ENCODE peak calls at places on chromosomes 3 and 15, in eight cellular contexts. V is colonic mucosa; C is amygdala; I is pons; U is activated CD8-positive, alpha-beta memory T cell treated with anti-CD3 and anti-CD28 coated beads, Interleukin-2, amount 50 U/mL, for 4 hours; P is stimulated activated CD4-positive, alpha-beta T cell treated with anti-CD3 and anti-CD28 coated beads, TNF-alpha, amount 100 ng/mL, for 4 hours; T is iris pigment epithelial cell; E is CD8-positive, alpha-beta memory T cell. Z is an unnamed sample.

GRCh38 chr15:77505556-77505955 is 84.9 kb downstream of the HMG20A start:
- DNase-seq in I (no peak), T (no peak), U (no peak), E (no peak), C (no peak), P (no peak), V (no peak), Z (no peak)

GRCh38 chr3:46717447-46718231 is at the start of gene PRSS50:
- DNase-seq in E (no peak), U (no peak), I (no peak), P (no peak), T (no peak), V (peak; percentile 12), C (no peak), Z (no peak)

GRCh38 chr3:55572816-55573215 is 85.7 kb upstream of the WNT5A start:
- DNase-seq in C (no peak), V (no peak), U (no peak), P (no peak), I (no peak), T (no peak), E (no peak), Z (no peak)

GRCh38 chr15:76338555-76339301 is 2.2 kb downstream of the ISL2 start:
- DNase-seq in C (no peak), T (no peak), E (no peak), I (no peak), V (no peak), U (no peak), P (no peak), Z (peak; percentile 51)

GRCh38 chr3:110650752-110651151 is 420.9 kb upstream of the NECTIN3 start:
- DNase-seq in T (peak; percentile 65), P (no peak), V (no peak), E (no peak), U (no peak), C (no peak), I (no peak), Z (no peak)

GRCh38 chr15:40115670-40116093 is 7.0 kb upstream of the BMF start:
- DNase-seq in V (no peak), I (peak; percentile 62), C (no peak), P (no peak), E (peak; percentile 57), U (no peak), T (no peak), Z (no peak)

GRCh38 chr3:88150371-88150770 is 612 bp downstream of the C3orf38 start:
- DNase-seq in E (no peak), C (no peak), U (no peak), I (peak; percentile 58), T (peak; percentile 18), V (no peak), P (no peak), Z (no peak)

GRCh38 chr3:60935709-60936108 is 315.5 kb downstream of the FHIT start:
- DNase-seq in C (no peak), P (no peak), I (no peak), V (no peak), U (no peak), E (no peak), T (peak; percentile 73), Z (peak; percentile 73)

GRCh38 chr3:129439381-129439816 is 349 bp downstream of the MBD4 start:
- DNase-seq in E (peak; percentile 68), T (peak; percentile 35), C (no peak), I (peak; percentile 36), U (peak; percentile 42), P (no peak), V (peak; percentile 64), Z (peak; percentile 34)

GRCh38 chr3:160447544-160447943 is 2.0 kb downstream of the TRIM59 start:
- DNase-seq in E (no peak), V (no peak), I (no peak), U (no peak), C (no peak), T (peak; percentile 59), P (no peak), Z (peak; percentile 62)

GRCh38 chr3:128297401-128298138 is 144.3 kb downstream of the EEFSEC start:
- DNase-seq in V (peak; percentile 20), P (no peak), E (no peak), T (peak; percentile 27), I (no peak), U (no peak), C (no peak), Z (peak; percentile 84)

Z was measured in EH.